ENCODE peak calls at places on chromosome 1, in seven cellular contexts. U, Z, S, F, C, V and Y are unnamed samples.

GRCh38 chr1:65309317-65310077 is at the start of gene DNAJC6:
- DNase-seq in U (peak; percentile 74), Z (peak; percentile 41), S (peak; percentile 95), F (no peak), C (peak; percentile 83), V (peak; percentile 92), Y (peak; percentile 93)

GRCh38 chr1:154970631-154971340 is at the start of gene SHC1:
- DNase-seq in U (peak; percentile 96), Z (peak; percentile 96), S (peak; percentile 85), F (peak; percentile 97), C (peak; percentile 92), V (peak; percentile 87), Y (peak; percentile 96)

GRCh38 chr1:219298581-219299148 is 125.0 kb downstream of the LYPLAL1 start:
- DNase-seq in U (no peak), Z (peak; percentile 66), S (no peak), F (peak; percentile 65), C (no peak), V (no peak), Y (no peak)

GRCh38 chr1:28122183-28122582 is 33.8 kb upstream of the EYA3 start:
- DNase-seq in U (no peak), Z (no peak), S (no peak), F (no peak), C (no peak), V (no peak), Y (no peak)

GRCh38 chr1:4612991-4613390 is 41.4 kb upstream of the AJAP1 start:
- DNase-seq in U (no peak), Z (no peak), S (peak; percentile 51), F (no peak), C (no peak), V (no peak), Y (no peak)

GRCh38 chr1:56578963-56579875 is at the start of gene PLPP3:
- DNase-seq in U (peak; percentile 89), Z (peak; percentile 83), S (peak; percentile 78), F (peak; percentile 92), C (peak; percentile 66), V (peak; percentile 73), Y (peak; percentile 93)

GRCh38 chr1:178538192-178538916 is 25.4 kb downstream of the TEX35 start:
- DNase-seq in U (no peak), Z (no peak), S (no peak), F (no peak), C (no peak), V (no peak), Y (no peak)

GRCh38 chr1:207420109-207420508 is 34.0 kb upstream of the CR2 start:
- DNase-seq in U (no peak), Z (no peak), S (no peak), F (no peak), C (no peak), V (no peak), Y (no peak)

GRCh38 chr1:110347182-110347893 is 8.2 kb downstream of the RBM15 start:
- DNase-seq in U (no peak), Z (no peak), S (no peak), F (no peak), C (no peak), V (no peak), Y (no peak)

GRCh38 chr1:183385746-183386145 is 32.4 kb downstream of the NMNAT2 start:
- DNase-seq in U (no peak), Z (no peak), S (no peak), F (no peak), C (no peak), V (no peak), Y (no peak)

GRCh38 chr1:236862615-236863211 is 67.6 kb downstream of the MTR start:
- DNase-seq in U (peak; percentile 71), Z (no peak), S (no peak), F (no peak), C (no peak), V (no peak), Y (no peak)

GRCh38 chr1:202968895-202969295 is 1.8 kb upstream of the CYB5R1 start:
- DNase-seq in U (peak; percentile 73), Z (no peak), S (no peak), F (peak; percentile 70), C (no peak), V (peak; percentile 55), Y (no peak)

GRCh38 chr1:78045850-78046778 is at the start of gene GIPC2:
- DNase-seq in U (peak; percentile 43), Z (peak; percentile 25), S (peak; percentile 57), F (no peak), C (peak; percentile 46), V (peak; percentile 40), Y (no peak)

GRCh38 chr1:33377750-33378149 is 53.1 kb downstream of the PHC2 start:
- DNase-seq in U (no peak), Z (no peak), S (no peak), F (no peak), C (no peak), V (no peak), Y (no peak)

GRCh38 chr1:38208720-38209632 is 162.4 kb upstream of the POU3F1 start:
- DNase-seq in U (no peak), Z (no peak), S (no peak), F (no peak), C (no peak), V (no peak), Y (no peak)

GRCh38 chr1:195054217-195054687 is 1554.0 kb downstream of the KCNT2 start:
- DNase-seq in U (no peak), Z (no peak), S (no peak), F (no peak), C (no peak), V (no peak), Y (no peak)

GRCh38 chr1:53891678-53892077 is 2.1 kb upstream of the YIPF1 start:
- DNase-seq in U (no peak), Z (no peak), S (no peak), F (no peak), C (no peak), V (no peak), Y (no peak)

GRCh38 chr1:183070234-183070922 is 47.2 kb downstream of the LAMC1 start:
- DNase-seq in U (no peak), Z (no peak), S (no peak), F (no peak), C (no peak), V (no peak), Y (no peak)

GRCh38 chr1:212238552-212238951 is 46.7 kb upstream of the PPP2R5A start:
- DNase-seq in U (no peak), Z (peak; percentile 17), S (no peak), F (no peak), C (no peak), V (no peak), Y (no peak)

DNA sequence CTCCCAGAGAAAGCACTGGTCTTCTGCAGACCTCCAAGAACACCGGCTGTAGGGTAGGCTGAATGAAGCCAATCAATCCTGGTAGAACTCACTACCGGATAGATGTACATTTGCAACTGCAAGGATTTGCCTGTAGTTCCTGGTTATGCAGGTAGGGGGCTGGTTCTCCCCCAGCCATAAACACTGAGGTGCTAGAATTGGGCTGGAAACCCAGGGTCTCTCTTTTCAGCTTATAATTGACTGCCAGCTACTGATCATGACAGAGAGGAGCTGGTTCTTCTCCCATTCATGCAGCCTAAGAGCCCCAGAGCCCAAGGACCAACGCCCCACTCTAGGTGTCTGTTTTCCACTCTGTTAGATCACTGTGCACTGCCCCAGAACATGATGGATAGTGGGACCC is 21.5 kb upstream of the MTARC2 start:
- DNase-seq in U (no peak), Z (no peak), S (no peak), F (no peak), C (no peak), V (no peak), Y (no peak)
- TF ChIP-seq CTCF in U (no peak), Z (no peak), S (peak; percentile 48), F (no peak), C (peak; percentile 36), V (peak; percentile 58), Y (peak; percentile 8)

DNA sequence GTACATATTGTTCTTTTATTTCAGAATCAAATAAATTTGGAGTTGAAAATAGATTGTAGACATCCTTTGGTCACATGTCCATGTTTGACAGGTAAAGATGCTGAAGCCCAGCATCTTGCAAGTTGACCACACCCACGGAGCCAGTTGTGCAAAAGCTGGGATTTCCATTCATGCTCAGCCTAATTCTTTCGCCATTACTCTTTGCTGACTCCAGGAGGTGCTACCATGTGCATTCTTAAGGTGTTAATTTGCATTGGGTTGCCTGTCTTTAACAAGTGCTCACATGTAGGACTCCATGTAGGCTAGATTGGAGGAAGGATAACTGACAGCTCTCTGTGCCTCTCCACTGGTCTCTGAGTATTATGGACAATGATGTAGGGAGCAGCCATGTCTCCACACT is 660.7 kb downstream of the LMO4 start:
- DNase-seq in U (no peak), Z (no peak), S (no peak), F (no peak), C (no peak), V (no peak), Y (no peak)
- TF ChIP-seq CTCF in U (no peak), Z (no peak), S (no peak), F (no peak), C (no peak), V (no peak), Y (no peak)

GRCh38 chr1:228101994-228102790 is 933 bp downstream of the C1orf35 start:
- DNase-seq in U (peak; percentile 33), Z (no peak), S (peak; percentile 63), F (no peak), C (peak; percentile 80), V (peak; percentile 62), Y (no peak)
- TF ChIP-seq CTCF in U (no peak), Z (no peak), S (no peak), F (no peak), C (peak; percentile 9), V (no peak), Y (peak; percentile 40)

GRCh38 chr1:40665335-40666171 is at the start of gene RIMS3:
- DNase-seq in U (peak; percentile 70), Z (peak; percentile 81), S (peak; percentile 94), F (peak; percentile 71), C (peak; percentile 93), V (peak; percentile 86), Y (peak; percentile 94)
- TF ChIP-seq CTCF in U (no peak), Z (peak; percentile 30), S (no peak), F (no peak), C (no peak), V (no peak), Y (no peak)

DNA sequence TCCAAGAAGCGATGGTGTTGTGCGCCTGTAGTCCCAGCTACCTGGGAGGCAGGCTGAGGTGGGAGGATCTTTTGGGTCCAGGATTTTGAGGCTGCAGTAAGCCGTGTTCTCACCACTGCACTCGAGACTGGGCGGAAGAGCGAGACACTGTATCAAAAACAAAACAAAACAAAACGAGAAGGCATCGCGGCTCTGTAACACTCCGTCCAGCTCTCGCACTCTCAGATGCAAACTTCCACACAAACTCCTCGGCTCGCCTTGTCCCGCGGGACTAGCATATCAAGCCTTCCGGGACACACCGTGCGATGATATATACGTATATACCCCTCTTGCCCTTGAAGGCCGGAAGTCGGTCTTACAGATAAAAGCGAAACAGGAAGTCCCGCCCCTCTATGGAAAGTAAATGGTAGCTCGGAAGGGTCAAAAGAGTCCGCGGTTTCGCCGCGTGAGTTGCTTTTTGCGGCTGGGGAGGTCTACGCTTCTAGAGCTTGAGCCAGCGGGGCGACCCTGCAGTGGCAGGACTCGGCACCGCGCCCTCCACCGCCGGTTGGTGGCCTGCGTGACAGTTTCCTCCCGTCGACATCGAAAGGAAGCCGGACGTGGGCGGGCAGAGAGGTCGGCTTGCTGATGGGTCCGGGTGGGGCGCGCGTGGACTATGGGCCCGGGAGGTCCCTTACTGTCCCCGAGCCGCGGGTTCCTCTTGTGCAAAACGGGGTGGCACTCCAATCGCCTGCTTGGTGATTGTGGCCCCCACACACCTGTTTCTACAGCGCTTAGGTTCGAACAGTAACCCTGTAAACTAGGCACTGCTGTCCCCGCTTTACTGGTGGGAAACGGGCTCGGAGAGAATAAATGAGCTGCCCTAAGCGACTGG is at the start of gene COA6:
- DNase-seq in U (peak; percentile 90), Z (peak; percentile 82), S (peak; percentile 78), F (peak; percentile 92), C (peak; percentile 88), V (peak; percentile 79), Y (peak; percentile 93)
- TF ChIP-seq CTCF in U (no peak), Z (no peak), S (no peak), F (no peak), C (no peak), V (no peak), Y (no peak)